ENCODE peak calls at places on chromosomes 5 and 9, in seven cellular contexts. M is mesenchymal stem cell, X is H9, E is IMR-90, D is trophoblast cell, L is neuronal stem cell, T is H1. K is an unnamed sample.

GRCh38 chr9:76353280-76353679 is 40.9 kb downstream of the RFK start:
- DNase-seq in M (peak), X (no peak), E (no peak), D (no peak), L (no peak), T (no peak), K (no peak)

GRCh38 chr5:148455055-148455675 is 71.4 kb downstream of the FBXO38 start:
- DNase-seq in M (peak), X (no peak), E (no peak), D (no peak), L (no peak), T (no peak), K (peak)

GRCh38 chr5:132499440-132500243 is 9.1 kb upstream of the IRF1 start:
- DNase-seq in M (peak), X (no peak), E (no peak), D (peak), L (no peak), T (no peak), K (peak)

GRCh38 chr5:131952286-131952857 is 6.9 kb upstream of the MEIKIN start:
- DNase-seq in M (no peak), X (no peak), E (peak), D (no peak), L (no peak), T (no peak), K (no peak)

GRCh38 chr9:6758418-6759113 is 793 bp downstream of the KDM4C start:
- DNase-seq in M (peak), X (peak), E (peak), D (no peak), L (peak), T (no peak), K (peak)

GRCh38 chr5:176789873-176790615 is 20.3 kb upstream of the UNC5A start:
- DNase-seq in M (no peak), X (no peak), E (no peak), D (no peak), L (no peak), T (no peak), K (no peak)

GRCh38 chr5:177490992-177491391 is 6.4 kb downstream of the PDLIM7 start:
- DNase-seq in M (no peak), X (no peak), E (no peak), D (no peak), L (no peak), T (no peak), K (no peak)

GRCh38 chr5:127112347-127112864 is 39.1 kb upstream of the C5orf63 start:
- DNase-seq in M (no peak), X (no peak), E (no peak), D (no peak), L (no peak), T (no peak), K (no peak)

GRCh38 chr5:16570121-16570815 is 46.5 kb downstream of the RETREG1 start:
- DNase-seq in M (no peak), X (no peak), E (peak), D (peak), L (no peak), T (no peak), K (no peak)

GRCh38 chr5:40497573-40497972 is 182.1 kb upstream of the PTGER4 start:
- DNase-seq in M (no peak), X (no peak), E (peak), D (no peak), L (no peak), T (no peak), K (peak)

GRCh38 chr9:81035171-81035570 is 654.2 kb downstream of the TLE1 start:
- DNase-seq in M (peak), X (no peak), E (peak), D (no peak), L (no peak), T (no peak), K (no peak)

GRCh38 chr5:149381986-149382338 is 2.9 kb upstream of the IL17B start:
- DNase-seq in M (peak), X (peak), E (peak), D (peak), L (peak), T (peak), K (peak)

GRCh38 chr9:12784461-12785250 is 9.8 kb downstream of the LURAP1L start:
- DNase-seq in M (peak), X (no peak), E (peak), D (peak), L (no peak), T (no peak), K (peak)

GRCh38 chr5:134905246-134905996 is 490 bp downstream of the PCBD2 start:
- DNase-seq in M (peak), X (no peak), E (peak), D (peak), L (peak), T (no peak), K (peak)

GRCh38 chr5:149643781-149644180 is 62.5 kb downstream of the ARHGEF37 start:
- DNase-seq in M (no peak), X (no peak), E (no peak), D (no peak), L (no peak), T (no peak), K (no peak)

DNA sequence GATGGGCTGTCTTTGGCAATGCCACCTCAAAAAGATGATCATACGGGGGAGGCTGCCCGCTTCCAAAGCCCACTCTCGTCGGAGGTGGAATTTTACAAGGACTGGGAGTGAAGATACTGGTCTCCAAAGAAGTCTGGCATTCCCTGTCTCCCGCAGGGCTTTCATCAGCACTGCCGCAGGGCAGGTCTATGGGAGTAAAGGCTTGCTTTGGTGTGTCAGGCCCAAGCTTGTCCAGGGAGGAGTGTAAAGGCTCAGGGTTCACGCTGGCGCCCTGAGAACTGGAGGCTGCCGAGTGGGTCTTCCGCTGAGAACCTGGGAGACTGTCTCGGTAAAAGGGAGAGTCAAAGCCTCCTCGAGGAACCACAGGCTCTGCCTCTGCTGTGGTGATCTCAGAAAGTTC is 27.0 kb downstream of the SPACA9 start:
- DNase-seq in M (no peak), X (no peak), E (no peak), D (peak), L (no peak), T (no peak), K (no peak)
- H4K8ac ChIP-seq in M (no peak), X (no peak), E (no peak), D (no peak), L (no peak), T (no peak), K (no peak)

GRCh38 chr5:74126294-74126693 is 500.3 kb downstream of the ARHGEF28 start:
- DNase-seq in M (no peak), X (no peak), E (no peak), D (no peak), L (no peak), T (no peak), K (no peak)

GRCh38 chr5:74130141-74130897 is 504.3 kb downstream of the ARHGEF28 start:
- DNase-seq in M (no peak), X (no peak), E (no peak), D (no peak), L (no peak), T (no peak), K (peak)

GRCh38 chr5:74124826-74125225 is 498.8 kb downstream of the ARHGEF28 start:
- DNase-seq in M (peak), X (no peak), E (peak), D (no peak), L (no peak), T (no peak), K (peak)

GRCh38 chr5:74131256-74131655 is 505.3 kb downstream of the ARHGEF28 start:
- DNase-seq in M (no peak), X (no peak), E (no peak), D (no peak), L (no peak), T (no peak), K (no peak)

GRCh38 chr5:74127377-74128338 is 501.7 kb downstream of the ARHGEF28 start:
- DNase-seq in M (no peak), X (no peak), E (peak), D (peak), L (no peak), T (no peak), K (peak)
- H3K9ac ChIP-seq in M (no peak), X (no peak), E (no peak), D (no peak), L (peak), T (no peak), K (no peak)

GRCh38 chr5:66854429-66854828 is 258.2 kb downstream of the MAST4 start:
- DNase-seq in M (no peak), X (no peak), E (no peak), D (no peak), L (no peak), T (no peak), K (no peak)
- H4K8ac ChIP-seq in M (no peak), X (no peak), E (no peak), D (no peak), L (no peak), T (no peak), K (no peak)

GRCh38 chr5:34657550-34657921 is 1.4 kb downstream of the RAI14 start:
- DNase-seq in M (peak), X (no peak), E (peak), D (peak), L (no peak), T (no peak), K (peak)
- H3K9ac ChIP-seq in M (peak), X (peak), E (peak), D (peak), L (peak), T (peak), K (peak)

DNA sequence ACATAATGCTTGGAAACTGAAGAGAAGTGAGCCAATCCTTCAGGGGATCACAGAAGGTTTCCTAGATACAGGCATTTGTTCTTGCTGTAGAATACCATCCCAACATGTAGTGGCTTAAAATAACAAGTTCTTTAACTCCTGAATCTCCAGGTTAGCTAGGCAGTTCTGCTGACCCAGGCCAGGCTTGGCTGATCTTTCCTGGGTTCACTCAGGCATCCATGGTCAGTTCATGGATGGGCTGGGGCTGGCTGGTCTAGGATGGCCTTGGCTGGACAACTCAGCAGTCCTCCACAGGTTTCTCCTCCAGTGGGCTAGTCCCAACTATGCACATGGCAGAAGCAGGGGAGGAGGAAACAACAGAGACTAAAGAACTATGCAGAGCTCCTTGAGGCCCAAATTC is 37.4 kb upstream of the DENND1A start:
- DNase-seq in M (no peak), X (no peak), E (no peak), D (no peak), L (no peak), T (no peak), K (no peak)
- H4K8ac ChIP-seq in M (no peak), X (no peak), E (no peak), D (no peak), L (no peak), T (no peak), K (no peak)

DNA sequence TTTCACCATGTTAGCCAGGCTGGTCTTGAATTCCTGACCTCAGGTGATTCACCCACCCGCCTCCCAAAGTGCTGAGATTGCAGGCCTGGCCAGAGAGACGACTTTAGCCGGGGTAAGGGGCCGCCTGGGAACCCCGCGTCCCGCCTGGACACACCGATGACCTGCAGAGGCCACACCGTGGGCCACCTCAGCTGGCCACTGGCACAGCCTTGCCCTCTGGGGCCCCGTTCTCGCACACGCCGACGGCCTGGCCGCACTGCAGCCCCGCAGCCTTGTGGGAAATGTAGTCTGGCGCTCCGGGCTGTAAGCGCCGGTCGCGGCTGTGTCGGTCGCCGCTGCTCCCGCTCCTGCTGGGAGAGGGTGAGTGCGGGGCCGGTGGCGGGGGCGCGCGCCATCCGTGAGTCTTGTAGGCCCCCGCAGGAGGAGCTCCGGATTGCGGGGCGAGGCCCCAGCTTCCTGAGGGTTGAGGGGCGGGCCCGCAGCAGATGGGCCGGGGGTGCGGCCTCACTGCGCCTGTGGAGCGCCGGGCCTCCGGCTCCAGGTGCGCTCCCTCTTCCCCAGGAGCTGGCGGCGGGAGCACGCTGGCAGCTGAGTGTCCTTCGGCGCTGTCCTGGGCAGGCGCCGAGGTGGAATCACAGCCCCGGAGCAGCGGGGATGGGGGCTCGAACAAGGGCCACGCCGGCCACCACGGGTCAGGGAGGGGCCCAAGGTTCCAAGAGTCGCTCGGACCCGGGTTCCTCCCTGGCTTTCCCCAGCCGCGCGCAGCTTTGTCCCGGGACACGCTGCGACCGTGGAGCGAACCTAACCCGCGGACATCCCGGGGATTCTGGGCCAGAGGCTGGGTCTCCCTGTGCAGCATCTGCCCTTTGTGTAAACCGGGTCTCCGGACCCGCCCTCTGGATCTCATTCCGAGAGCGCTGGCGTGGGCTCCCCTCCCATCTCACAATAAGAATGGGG is at the start of gene ZFP2:
- DNase-seq in M (peak), X (peak), E (peak), D (peak), L (peak), T (peak), K (peak)
- H3K9ac ChIP-seq in M (peak), X (peak), E (peak), D (peak), L (peak), T (peak), K (peak)

DNA sequence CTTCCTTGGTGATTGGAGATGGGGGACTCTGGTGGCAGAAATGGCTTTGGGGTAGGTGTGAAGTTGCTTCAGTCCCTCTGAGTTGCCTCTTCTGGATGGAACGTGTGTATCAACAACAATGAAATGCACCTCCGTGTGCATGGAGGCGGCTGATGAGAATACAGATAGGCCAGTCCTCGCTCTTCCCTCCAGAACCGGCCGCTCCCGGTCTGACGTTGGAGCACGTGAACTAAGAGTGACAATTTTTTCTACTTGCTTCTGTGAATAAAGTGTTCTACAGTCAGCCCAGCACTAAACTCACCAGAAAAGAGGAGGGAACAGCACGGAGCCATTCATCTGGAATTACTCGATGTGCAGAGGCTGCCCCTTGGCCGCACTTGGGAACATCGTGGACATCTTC is 90.7 kb downstream of the ANKRD33B start:
- DNase-seq in M (no peak), X (peak), E (no peak), D (no peak), L (no peak), T (no peak), K (no peak)
- H4K8ac ChIP-seq in M (no peak), X (no peak), E (no peak), D (no peak), L (no peak), T (no peak), K (no peak)